ENCODE peak calls at places on chromosomes 2 and 18, in four cellular contexts. E, B, M and I are unnamed samples.

GRCh38 chr18:50632895-50633515 is 73.1 kb downstream of the MAPK4 start:
- DNase-seq in E (no peak), B (no peak), M (no peak), I (no peak)

GRCh38 chr2:75222527-75222926 is 23.2 kb upstream of the TACR1 start:
- DNase-seq in E (no peak), B (no peak), M (no peak), I (no peak)

GRCh38 chr18:10798727-10799435 is 273.1 kb downstream of the NAPG start:
- DNase-seq in E (peak; percentile 16), B (no peak), M (no peak), I (no peak)

GRCh38 chr2:23410596-23410995 is 25.6 kb downstream of the KLHL29 start:
- DNase-seq in E (peak; percentile 59), B (no peak), M (no peak), I (no peak)

GRCh38 chr18:49563130-49563540 is 1.3 kb downstream of the LIPG start:
- DNase-seq in E (no peak), B (no peak), M (no peak), I (no peak)

GRCh38 chr2:152489364-152489763 is 154.4 kb downstream of the FMNL2 start:
- DNase-seq in E (no peak), B (no peak), M (no peak), I (no peak)

GRCh38 chr18:51182824-51183223 is 14.7 kb downstream of the MEX3C start:
- DNase-seq in E (no peak), B (no peak), M (no peak), I (no peak)

GRCh38 chr18:51066273-51066672 is 36.3 kb downstream of the SMAD4 start:
- DNase-seq in E (peak; percentile 78), B (no peak), M (no peak), I (no peak)

GRCh38 chr18:6146309-6146661 is 251.0 kb upstream of the TMEM200C start:
- DNase-seq in E (no peak), B (no peak), M (no peak), I (no peak)

GRCh38 chr2:61722311-61722710 is 131.5 kb downstream of the FAM161A start:
- DNase-seq in E (no peak), B (no peak), M (no peak), I (no peak)

GRCh38 chr2:137467246-137467862 is 496.9 kb upstream of the HNMT start:
- DNase-seq in E (no peak), B (peak; percentile 57), M (peak; percentile 63), I (peak; percentile 3)

GRCh38 chr18:22114526-22115321 is 54.7 kb upstream of the GATA6 start:
- DNase-seq in E (no peak), B (no peak), M (no peak), I (no peak)

GRCh38 chr2:85893428-85894258 is 4.9 kb upstream of the ST3GAL5 start:
- DNase-seq in E (peak; percentile 87), B (no peak), M (peak; percentile 62), I (no peak)

GRCh38 chr2:96324716-96325037 is 440 bp upstream of the ITPRIPL1 start:
- DNase-seq in E (no peak), B (no peak), M (peak; percentile 30), I (no peak)

GRCh38 chr2:143841935-143842334 is 678.0 kb downstream of the ZEB2 start:
- DNase-seq in E (peak; percentile 29), B (no peak), M (peak; percentile 45), I (no peak)

GRCh38 chr2:233186851-233187250 is 64.6 kb upstream of the ATG16L1 start:
- DNase-seq in E (no peak), B (no peak), M (no peak), I (no peak)

GRCh38 chr2:138182913-138183312 is 218.6 kb downstream of the HNMT start:
- DNase-seq in E (no peak), B (no peak), M (no peak), I (no peak)

GRCh38 chr18:56986829-56987228 is 160.1 kb upstream of the BOD1L2 start:
- DNase-seq in E (no peak), B (peak; percentile 30), M (peak; percentile 90), I (no peak)

GRCh38 chr2:16250886-16251285 is 310.5 kb downstream of the MYCN start:
- DNase-seq in E (no peak), B (no peak), M (no peak), I (peak; percentile 33)

GRCh38 chr2:23534756-23535155 is 149.8 kb downstream of the KLHL29 start:
- DNase-seq in E (no peak), B (no peak), M (no peak), I (no peak)

GRCh38 chr2:227450921-227451654 is 20.9 kb upstream of the AGFG1 start:
- DNase-seq in E (no peak), B (no peak), M (no peak), I (no peak)

GRCh38 chr2:118810766-118811165 is 36.7 kb downstream of the EN1 start:
- DNase-seq in E (no peak), B (no peak), M (no peak), I (no peak)

GRCh38 chr2:118811514-118811913 is 35.9 kb downstream of the EN1 start:
- DNase-seq in E (no peak), B (no peak), M (no peak), I (no peak)

GRCh38 chr2:118806797-118807667 is 40.4 kb downstream of the EN1 start:
- DNase-seq in E (no peak), B (no peak), M (peak; percentile 21), I (peak; percentile 60)

GRCh38 chr2:118807668-118808428 is 39.6 kb downstream of the EN1 start:
- DNase-seq in E (no peak), B (no peak), M (peak; percentile 30), I (no peak)

GRCh38 chr2:118808429-118808809 is 39.0 kb downstream of the EN1 start:
- DNase-seq in E (no peak), B (no peak), M (peak; percentile 11), I (no peak)
- H3K56ac ChIP-seq in E (no peak overlapping the region), B (no peak overlapping the region), M (peak overlapping the region; percentile 78), I (no peak overlapping the region)

GRCh38 chr2:208366215-208367132 is 40.1 kb upstream of the PTH2R start:
- DNase-seq in E (no peak), B (no peak), M (no peak), I (no peak)
- H2BK5ac ChIP-seq in E (no peak overlapping the region), B (no peak overlapping the region), M (no peak overlapping the region), I (no peak overlapping the region)

DNA sequence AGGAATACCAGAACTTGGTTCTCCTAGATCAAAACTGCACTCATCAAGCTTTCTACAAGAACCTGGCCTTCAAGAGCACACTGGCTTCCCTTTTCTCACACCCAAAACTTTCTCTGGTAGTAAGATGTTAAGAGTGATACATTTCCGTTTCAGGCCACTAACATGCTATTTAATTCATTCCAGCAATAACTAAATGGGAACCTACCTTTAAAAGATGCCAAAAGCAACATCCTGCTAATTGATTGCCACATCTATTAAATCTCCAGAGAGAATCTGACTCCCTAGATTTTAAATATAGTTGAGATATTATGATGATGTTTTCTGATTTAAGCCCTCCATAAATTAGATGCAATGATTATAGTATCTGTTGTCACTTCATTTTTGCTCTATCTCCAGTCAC is 71.6 kb downstream of the KCTD18 start:
- DNase-seq in E (no peak), B (no peak), M (no peak), I (no peak)
- H3K56ac ChIP-seq in E (no peak overlapping the region), B (no peak overlapping the region), M (no peak overlapping the region), I (no peak overlapping the region)

GRCh38 chr2:63862802-63863201 is 21.1 kb downstream of the UGP2 start:
- DNase-seq in E (peak; percentile 48), B (no peak), M (peak; percentile 90), I (no peak)

GRCh38 chr2:63866009-63866709 is 24.5 kb downstream of the UGP2 start:
- DNase-seq in E (peak; percentile 52), B (no peak), M (peak; percentile 39), I (no peak)

GRCh38 chr2:63861220-63861822 is 19.6 kb downstream of the UGP2 start:
- DNase-seq in E (peak; percentile 58), B (no peak), M (peak; percentile 81), I (no peak)

GRCh38 chr2:63863707-63864106 is 22.0 kb downstream of the UGP2 start:
- DNase-seq in E (no peak), B (no peak), M (no peak), I (no peak)

DNA sequence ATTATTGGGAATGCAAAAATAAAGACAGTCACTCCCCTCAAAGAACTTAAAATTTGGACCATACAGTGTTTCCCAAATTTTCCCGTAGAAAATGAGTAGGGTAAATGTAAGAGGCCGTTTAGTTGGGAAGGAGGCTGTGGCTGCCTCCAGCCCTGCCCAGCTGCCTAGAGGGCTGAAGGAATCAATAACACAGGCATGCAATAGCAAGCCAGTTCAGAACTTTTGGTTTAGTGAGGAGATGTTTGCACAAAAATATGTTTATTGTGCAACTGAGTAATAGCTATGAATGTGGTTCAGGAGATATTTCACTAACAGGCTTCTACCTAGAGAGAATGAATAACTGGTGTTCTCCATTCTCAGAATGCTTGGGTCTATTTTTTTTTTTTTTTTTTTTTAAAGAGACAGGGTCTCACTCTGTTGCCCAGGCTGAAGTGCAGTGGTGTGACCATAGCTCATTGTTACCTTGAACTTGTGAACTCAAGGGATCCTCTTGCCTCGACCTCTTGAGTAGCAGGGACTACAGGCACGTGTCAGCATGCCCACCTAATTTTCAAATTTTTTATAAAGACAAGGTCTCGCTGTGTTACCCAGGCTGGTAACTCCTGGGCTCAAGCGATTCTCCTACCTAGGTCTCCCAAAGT is 23.6 kb downstream of the UGP2 start:
- DNase-seq in E (peak; percentile 60), B (no peak), M (no peak), I (no peak)
- H2BK5ac ChIP-seq in E (no peak overlapping the region), B (no peak overlapping the region), M (no peak overlapping the region), I (no peak overlapping the region)